ENCODE peak calls at places on chromosomes 4 and X, in eight cellular contexts. P is stromal cell of bone marrow; S is OCI-LY7; Z is EH; W is fibroblast of the aortic adventitia; G is CD4-positive, CD25-positive, alpha-beta regulatory T cell; Q is progenitor cell of endocrine pancreas; T is CD4-positive, alpha-beta T cell. F is an unnamed sample.

GRCh38 chrX:65634732-65635131 is 32.7 kb upstream of the MSN start:
- DNase-seq in P (no peak), T (no peak), S (no peak), G (no peak), Q (no peak), W (no peak), Z (no peak), F (no peak)

GRCh38 chrX:136814847-136815634 is 34.3 kb upstream of the ARHGEF6 start:
- DNase-seq in T (no peak), Q (no peak), Z (no peak), W (no peak), S (no peak), P (no peak), G (no peak), F (no peak)

GRCh38 chr4:17613761-17614415 is 553 bp upstream of the MED28 start:
- DNase-seq in Z (peak; percentile 87), W (no peak), Q (peak; percentile 13), G (peak; percentile 14), P (peak; percentile 63), S (peak; percentile 16), T (no peak), F (peak; percentile 2)

GRCh38 chrX:108250654-108251579 is 159.3 kb downstream of the ATG4A start:
- DNase-seq in T (no peak), G (no peak), W (peak; percentile 13), S (no peak), Q (no peak), P (no peak), Z (no peak), F (no peak)

GRCh38 chrX:150897371-150898319 is 823 bp downstream of the CD99L2 start:
- DNase-seq in T (peak; percentile 22), Q (peak; percentile 17), Z (peak; percentile 23), P (no peak), G (peak; percentile 19), S (peak; percentile 58), W (peak; percentile 22), F (no peak)

GRCh38 chr4:65007841-65008439 is 598.7 kb upstream of the TECRL start:
- DNase-seq in S (peak; percentile 53), G (no peak), Q (peak; percentile 22), P (peak; percentile 10), Z (peak; percentile 41), T (no peak), W (peak; percentile 62), F (peak; percentile 65)

GRCh38 chrX:143854006-143854405 is 29.9 kb upstream of the UBE2NL start:
- DNase-seq in W (peak; percentile 40), Q (no peak), T (no peak), P (peak; percentile 41), G (no peak), S (no peak), Z (peak; percentile 46), F (peak; percentile 2)

GRCh38 chr4:84019626-84020025 is 479.5 kb downstream of the NKX6-1 start:
- DNase-seq in P (no peak), W (no peak), G (no peak), Q (no peak), Z (no peak), T (no peak), S (no peak), F (no peak)

GRCh38 chr4:10529256-10529890 is 72.1 kb upstream of the ZNF518B start:
- DNase-seq in Z (no peak), W (peak; percentile 82), Q (no peak), P (peak; percentile 13), T (no peak), S (no peak), G (no peak), F (peak; percentile 26)

GRCh38 chrX:308821-309520 is 9.6 kb downstream of the GTPBP6 start:
- DNase-seq in P (no peak), W (no peak), S (no peak), Q (no peak), T (no peak), Z (no peak), G (no peak), F (no peak)

GRCh38 chr4:71609159-71609558 is 174.7 kb downstream of the GC start:
- DNase-seq in T (no peak), G (no peak), Q (no peak), S (no peak), Z (peak; percentile 44), P (no peak), W (no peak), F (no peak)

GRCh38 chr4:149997881-149998421 is 80.3 kb upstream of the DCLK2 start:
- DNase-seq in S (no peak), P (no peak), W (no peak), Q (no peak), T (no peak), G (no peak), Z (peak; percentile 70), F (peak; percentile 78)

GRCh38 chr4:150782311-150782710 is 200.4 kb downstream of the MAB21L2 start:
- DNase-seq in S (no peak), Q (no peak), G (no peak), W (peak; percentile 13), P (no peak), T (no peak), Z (peak; percentile 57), F (peak; percentile 35)

GRCh38 chrX:17553451-17553850 is 178.5 kb downstream of the NHS start:
- DNase-seq in S (no peak), Z (peak; percentile 81), P (peak; percentile 76), G (no peak), W (peak; percentile 86), T (no peak), Q (no peak), F (no peak)

GRCh38 chrX:12949205-12949926 is 25.5 kb upstream of the TMSB4X start:
- DNase-seq in Q (no peak), Z (peak; percentile 85), T (no peak), S (no peak), G (no peak), P (peak; percentile 47), W (peak; percentile 60), F (no peak)

GRCh38 chr4:111602848-111603247 is 542.4 kb upstream of the FAM241A start:
- DNase-seq in Q (no peak), P (peak; percentile 9), S (no peak), G (no peak), T (no peak), W (peak; percentile 59), Z (peak; percentile 44), F (peak; percentile 1)

GRCh38 chrX:14777484-14777883 is 95.4 kb downstream of the FANCB start:
- DNase-seq in T (no peak), P (peak; percentile 14), S (no peak), W (peak; percentile 73), Q (no peak), Z (peak; percentile 59), G (no peak), F (no peak)

GRCh38 chr4:105191621-105192210 is 45.0 kb downstream of the TET2 start:
- DNase-seq in Z (peak; percentile 63), P (peak; percentile 31), S (no peak), W (no peak), T (no peak), G (no peak), Q (no peak), F (no peak)

GRCh38 chrX:154727418-154728323 is 23.2 kb downstream of the GAB3 start:
- DNase-seq in W (peak; percentile 76), Z (peak; percentile 68), T (no peak), P (no peak), G (no peak), S (no peak), Q (no peak), F (no peak)

GRCh38 chrX:21725498-21725897 is 32.4 kb downstream of the SMPX start:
- DNase-seq in G (no peak), Z (peak; percentile 49), S (no peak), T (no peak), Q (no peak), W (peak; percentile 40), P (no peak), F (peak; percentile 75)

GRCh38 chr4:165364452-165365080 is 14.2 kb upstream of the CPE start:
- DNase-seq in Q (no peak), Z (no peak), P (no peak), W (peak; percentile 59), S (no peak), T (no peak), G (no peak), F (no peak)

GRCh38 chr4:154549894-154550790 is at the start of gene PLRG1:
- DNase-seq in P (peak; percentile 92), Q (peak; percentile 95), W (peak; percentile 94), G (peak; percentile 93), S (peak; percentile 97), T (peak; percentile 93), Z (peak; percentile 95), F (peak; percentile 94)

GRCh38 chrX:7941390-7942042 is 14.3 kb upstream of the PNPLA4 start:
- DNase-seq in W (peak; percentile 7), Z (peak; percentile 7), P (no peak), S (peak; percentile 9), G (no peak), Q (peak; percentile 11), T (no peak), F (peak; percentile 29)

GRCh38 chrX:15500497-15500966 is at the start of gene BMX:
- DNase-seq in P (no peak), Z (no peak), G (no peak), Q (no peak), W (peak; percentile 19), S (no peak), T (no peak), F (no peak)

GRCh38 chr4:77152421-77152820 is 4.6 kb upstream of the CCNG2 start:
- DNase-seq in W (no peak), G (no peak), Z (peak; percentile 16), P (no peak), T (no peak), Q (no peak), S (peak; percentile 58), F (no peak)

GRCh38 chr4:146520894-146521542 is 722 bp downstream of the SLC10A7 start:
- DNase-seq in P (peak; percentile 17), S (peak; percentile 63), Q (no peak), W (peak; percentile 54), Z (peak; percentile 77), G (peak; percentile 5), T (no peak), F (peak; percentile 58)

GRCh38 chr4:125796138-125796537 is 481.4 kb downstream of the FAT4 start:
- DNase-seq in S (no peak), P (no peak), Z (no peak), Q (no peak), T (no peak), W (no peak), G (no peak), F (no peak)

F was measured in SK-MEL-5.